ENCODE peak calls at places on chromosomes 6 and 20, in four cellular contexts. D, K, Z and X are unnamed samples.

GRCh38 chr20:7849675-7850074 is 90.6 kb downstream of the HAO1 start:
- DNase-seq in K (no peak), Z (no peak), D (no peak), X (no peak)

GRCh38 chr6:105898286-105898685 is 187.8 kb upstream of the PRDM1 start:
- DNase-seq in Z (no peak), K (no peak), D (no peak), X (no peak)

GRCh38 chr20:3192226-3193015 is 12.1 kb downstream of the DDRGK1 start:
- DNase-seq in K (no peak), D (no peak), Z (no peak), X (no peak)

GRCh38 chr6:143283887-143284640 is 166.4 kb downstream of the ADAT2 start:
- DNase-seq in Z (no peak), K (no peak), D (no peak), X (no peak)

GRCh38 chr6:52310932-52311331 is 26.4 kb upstream of the MCM3 start:
- DNase-seq in Z (no peak), D (no peak), K (peak; percentile 15), X (no peak)

GRCh38 chr6:85405175-85405852 is 44.6 kb upstream of the NT5E start:
- DNase-seq in D (no peak), K (no peak), Z (no peak), X (no peak)

GRCh38 chr20:56629464-56630085 is 469 bp downstream of the TFAP2C start:
- DNase-seq in Z (no peak), D (no peak), K (no peak), X (no peak)

GRCh38 chr6:10223841-10224240 is 191.0 kb downstream of the TFAP2A start:
- DNase-seq in Z (no peak), D (no peak), K (no peak), X (no peak)

GRCh38 chr20:20395856-20396600 is 28.1 kb downstream of the INSM1 start:
- DNase-seq in Z (no peak), D (peak; percentile 25), K (no peak), X (no peak)